ENCODE peak calls at places on chromosomes 2 and 18, in ten cellular contexts. O is RWPE1, H is tibial nerve, P is glutamatergic neuron, R is A549, E is heart left ventricle, N is K562, Y is astrocyte, F is GM13977, X is HFFc6. Q is an unnamed sample.

GRCh38 chr2:159612255-159612901 is 4.0 kb downstream of the BAZ2B start:
- DNase-seq in X (no peak), R (peak), Y (no peak), N (peak), P (no peak), F (no peak), H (no peak), O (no peak), E (no peak), Q (no peak)

GRCh38 chr2:165239230-165239629 is at the start of gene SCN2A:
- DNase-seq in E (no peak), O (peak), F (peak), R (peak), N (peak), H (no peak), Y (peak), X (peak), P (no peak), Q (peak)

GRCh38 chr18:74013955-74014354 is 133.7 kb downstream of the FBXO15 start:
- DNase-seq in R (no peak), P (no peak), O (peak), F (no peak), X (peak), Y (peak), H (no peak), N (no peak), E (no peak), Q (no peak)

GRCh38 chr2:178335218-178335617 is 115.8 kb downstream of the PRKRA start:
- DNase-seq in X (no peak), Y (no peak), N (no peak), F (no peak), P (no peak), O (no peak), E (no peak), R (no peak), H (no peak), Q (no peak)

GRCh38 chr2:38648107-38648761 is 17.7 kb upstream of the GALM start:
- DNase-seq in N (no peak), O (no peak), X (no peak), E (no peak), R (no peak), Y (no peak), F (no peak), H (no peak), P (no peak), Q (no peak)

GRCh38 chr2:105870062-105870461 is 125.3 kb downstream of the NCK2 start:
- DNase-seq in E (no peak), P (no peak), H (no peak), N (no peak), F (no peak), O (no peak), R (no peak), X (no peak), Y (no peak), Q (no peak)

GRCh38 chr2:96539215-96539920 is 2.8 kb downstream of the ARID5A start:
- DNase-seq in X (no peak), Y (no peak), H (no peak), R (no peak), N (no peak), O (no peak), F (peak), E (no peak), P (no peak), Q (no peak)

GRCh38 chr2:119414894-119415293 is 16.8 kb upstream of the TMEM37 start:
- DNase-seq in P (no peak), X (no peak), F (no peak), O (no peak), Y (no peak), R (no peak), N (no peak), H (no peak), E (no peak), Q (no peak)

GRCh38 chr2:217398860-217399259 is 539.0 kb upstream of the TNP1 start:
- DNase-seq in R (no peak), E (peak), F (no peak), H (no peak), X (no peak), N (no peak), P (no peak), Y (no peak), O (no peak), Q (no peak)

GRCh38 chr2:20212459-20212870 is 12.5 kb downstream of the SDC1 start:
- DNase-seq in X (no peak), Y (peak), F (peak), N (no peak), R (no peak), H (no peak), O (peak), E (no peak), P (no peak), Q (peak)

GRCh38 chr18:47895565-47896250 is 34.8 kb downstream of the SMAD2 start:
- DNase-seq in H (no peak), E (no peak), P (no peak), F (no peak), X (no peak), N (no peak), R (no peak), Y (no peak), O (no peak), Q (no peak)

GRCh38 chr18:32461704-32462272 is 8.9 kb downstream of the GAREM1 start:
- DNase-seq in Y (no peak), X (no peak), R (no peak), O (no peak), F (no peak), E (no peak), H (no peak), P (no peak), N (no peak), Q (no peak)

GRCh38 chr2:7994397-7994951 is 687.4 kb upstream of the ID2 start:
- DNase-seq in F (no peak), R (no peak), H (no peak), Y (no peak), X (no peak), N (no peak), P (no peak), E (peak), O (no peak), Q (no peak)

GRCh38 chr2:46979611-46980010 is 64.0 kb upstream of the MCFD2 start:
- DNase-seq in O (no peak), E (no peak), R (no peak), X (no peak), Y (no peak), N (no peak), H (no peak), P (no peak), F (no peak), Q (no peak)

GRCh38 chr2:182586426-182586825 is 129.6 kb upstream of the DNAJC10 start:
- DNase-seq in R (no peak), N (no peak), O (no peak), H (no peak), E (no peak), Y (no peak), X (no peak), P (no peak), F (peak), Q (no peak)

GRCh38 chr2:237653791-237654558 is 26.6 kb downstream of the LRRFIP1 start:
- DNase-seq in N (no peak), F (no peak), E (no peak), P (no peak), X (no peak), R (no peak), Y (no peak), O (no peak), H (no peak), Q (no peak)

GRCh38 chr2:108910541-108911396 is 78.3 kb downstream of the EDAR start:
- DNase-seq in X (no peak), H (no peak), E (no peak), F (no peak), Y (no peak), R (no peak), N (no peak), O (no peak), P (no peak), Q (no peak)

GRCh38 chr2:18752667-18753422 is 163.5 kb upstream of the NT5C1B start:
- DNase-seq in X (peak), E (no peak), N (no peak), O (no peak), H (no peak), F (no peak), Y (no peak), P (no peak), R (peak), Q (no peak)

GRCh38 chr2:127537644-127538043 is 2.2 kb downstream of the MYO7B start:
- DNase-seq in H (no peak), P (no peak), N (no peak), F (no peak), X (no peak), E (no peak), R (no peak), Y (no peak), O (no peak), Q (no peak)

GRCh38 chr2:42711896-42712295 is 52.0 kb downstream of the OXER1 start:
- DNase-seq in P (no peak), Y (no peak), R (no peak), N (no peak), E (no peak), O (no peak), F (no peak), X (no peak), H (no peak), Q (no peak)

GRCh38 chr18:71529708-71530303 is 1014.3 kb downstream of the CBLN2 start:
- DNase-seq in X (no peak), F (no peak), R (no peak), Y (peak), O (no peak), P (no peak), N (no peak), H (no peak), E (no peak), Q (no peak)

GRCh38 chr2:215749092-215749957 is 264.0 kb downstream of the MREG start:
- DNase-seq in X (peak), H (peak), N (no peak), R (peak), P (no peak), F (no peak), E (peak), O (no peak), Y (peak), Q (no peak)

GRCh38 chr18:30889582-30890301 is 152.8 kb downstream of the DSC3 start:
- DNase-seq in X (no peak), E (no peak), N (no peak), F (peak), O (no peak), H (no peak), R (peak), P (peak), Y (peak), Q (no peak)
- TF ChIP-seq CTCF in X (no peak), E (peak), N (peak), F (peak), O (peak), H (peak), R (no peak), P (peak), Y (peak), Q (peak)

GRCh38 chr2:72010647-72011355 is 136.9 kb downstream of the CYP26B1 start:
- DNase-seq in R (no peak), X (no peak), F (no peak), E (no peak), H (no peak), N (no peak), Y (no peak), O (no peak), P (no peak), Q (no peak)
- TF ChIP-seq CTCF in R (no peak), X (no peak), F (no peak), E (no peak), H (no peak), N (no peak), Y (no peak), O (no peak), P (no peak), Q (no peak)

DNA sequence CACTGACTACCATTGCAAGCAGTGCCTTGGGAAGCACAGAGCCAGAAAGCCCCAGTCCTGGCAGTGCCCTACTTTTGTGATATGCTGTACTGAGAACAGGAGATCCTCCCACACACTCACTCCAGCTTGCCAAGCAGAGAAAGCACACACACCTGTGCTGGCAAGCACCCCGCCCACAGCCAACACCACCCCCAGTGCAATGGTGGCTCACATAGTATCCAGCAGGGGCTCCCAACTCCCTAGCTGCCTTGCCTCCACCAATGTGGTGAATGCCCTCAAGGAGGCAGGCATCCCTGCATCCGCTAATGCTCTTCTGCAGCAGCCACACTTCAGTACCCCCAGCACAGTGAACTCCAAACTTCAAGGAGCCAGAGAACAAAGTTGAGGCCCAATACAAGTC is 1655.8 kb downstream of the SUCLG1 start:
- DNase-seq in P (no peak), O (no peak), Y (no peak), E (no peak), R (no peak), X (no peak), H (no peak), N (no peak), F (no peak), Q (no peak)
- TF ChIP-seq CTCF in P (no peak), O (no peak), Y (no peak), E (no peak), R (no peak), X (no peak), H (no peak), N (no peak), F (no peak), Q (no peak)

DNA sequence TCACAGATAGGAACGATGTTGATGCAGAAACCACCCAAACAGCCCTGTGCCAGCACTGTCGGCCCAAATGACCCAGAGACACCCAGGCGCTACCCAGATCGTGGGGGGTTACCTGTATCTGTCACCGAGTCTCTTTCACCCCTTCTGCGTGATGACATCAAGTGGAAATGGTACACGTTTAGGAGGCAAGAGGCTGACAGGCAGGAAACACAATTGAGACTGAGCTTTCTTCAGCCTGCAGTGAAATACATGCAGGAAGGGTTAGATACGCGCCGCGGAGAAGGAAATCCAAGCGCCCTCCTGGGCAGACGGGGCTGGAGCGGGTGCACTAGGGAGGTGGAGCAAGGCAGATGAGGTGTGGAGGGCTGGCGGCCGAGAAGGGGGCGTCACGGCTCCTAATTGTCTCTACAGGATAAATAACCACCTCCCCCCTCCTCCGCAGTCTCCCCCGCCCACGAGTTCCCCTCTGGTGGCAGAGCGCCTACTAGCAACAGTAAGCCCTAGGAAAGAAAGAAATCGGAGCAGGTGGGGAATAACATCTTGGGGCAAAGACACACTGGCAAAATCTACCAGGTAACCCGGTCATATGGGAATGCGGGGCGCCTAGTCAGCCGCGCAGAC is at the start of gene RNF152:
- DNase-seq in H (no peak), N (no peak), O (peak), E (peak), X (no peak), Y (no peak), P (peak), R (no peak), F (no peak), Q (peak)
- TF ChIP-seq CTCF in H (no peak), N (no peak), O (no peak), E (peak), X (no peak), Y (no peak), P (no peak), R (no peak), F (no peak), Q (no peak)